ENCODE peak calls at places on chromosomes 5 and 9, in eight cellular contexts. G is GM23338, U is stomach, P is AG08396, O is NCI-H510A, I is NCI-H1417, Q is T1000, F is T-cell. R is an unnamed sample.

GRCh38 chr5:149274964-149275363 is 3.3 kb downstream of the AFAP1L1 start:
- DNase-seq in F (no peak), G (no peak), O (no peak), P (peak; percentile 49), I (no peak), Q (no peak), U (no peak), R (no peak)

GRCh38 chr9:33170464-33171156 is 3.5 kb upstream of the B4GALT1 start:
- DNase-seq in P (no peak), G (peak; percentile 63), I (peak; percentile 5), F (peak; percentile 45), U (peak; percentile 38), Q (no peak), O (no peak), R (no peak)

GRCh38 chr9:6711403-6711802 is 46.4 kb upstream of the KDM4C start:
- DNase-seq in Q (no peak), O (no peak), P (peak; percentile 66), I (no peak), F (no peak), U (no peak), G (no peak), R (no peak)

GRCh38 chr9:124328285-124328684 is 70.5 kb downstream of the NEK6 start:
- DNase-seq in P (no peak), G (no peak), O (no peak), F (no peak), Q (no peak), I (no peak), U (no peak), R (no peak)

GRCh38 chr5:14853685-14854084 is 17.9 kb downstream of the ANKH start:
- DNase-seq in G (no peak), U (no peak), P (no peak), F (no peak), Q (no peak), I (no peak), O (no peak), R (no peak)

GRCh38 chr5:119316116-119316515 is 39.7 kb upstream of the TNFAIP8 start:
- DNase-seq in U (no peak), I (no peak), G (no peak), P (no peak), O (no peak), F (no peak), Q (no peak), R (no peak)

GRCh38 chr5:66814146-66814991 is 218.2 kb downstream of the MAST4 start:
- DNase-seq in U (no peak), Q (no peak), P (peak; percentile 49), O (no peak), G (peak; percentile 77), I (peak; percentile 21), F (peak; percentile 24), R (no peak)

GRCh38 chr5:27311544-27311943 is 273.2 kb upstream of the CDH9 start:
- DNase-seq in I (no peak), O (no peak), P (no peak), G (peak; percentile 9), F (no peak), U (no peak), Q (no peak), R (no peak)

GRCh38 chr9:93679536-93680444 is 103.4 kb downstream of the PHF2 start:
- DNase-seq in I (no peak), F (no peak), U (peak; percentile 22), Q (no peak), P (no peak), G (no peak), O (no peak), R (no peak)

GRCh38 chr9:16344343-16344742 is 526.1 kb downstream of the BNC2 start:
- DNase-seq in U (no peak), Q (peak; percentile 36), G (no peak), I (no peak), O (no peak), P (peak; percentile 41), F (no peak), R (no peak)

GRCh38 chr9:15416880-15417279 is 5.8 kb upstream of the SNAPC3 start:
- DNase-seq in P (peak; percentile 58), F (peak; percentile 34), U (peak; percentile 63), Q (no peak), G (peak; percentile 76), I (no peak), O (no peak), R (no peak)

GRCh38 chr5:133453825-133454224 is 158.5 kb downstream of the FSTL4 start:
- DNase-seq in G (no peak), U (no peak), I (no peak), Q (no peak), F (no peak), P (no peak), O (no peak), R (no peak)

R was measured in NCI-H187 treated with DMSO at 0.1 percent for 48 hours.